ENCODE peak calls at places on chromosomes 1 and 21, in nine cellular contexts. One of them, this sample, is unnamed.

GRCh38 chr1:56658254-56658653 is 13.1 kb downstream of the PRKAA2 start:
- DNase-seq in heart right ventricle: no peak
- DNase-seq in astrocyte of the spinal cord: no peak
- DNase-seq in IMR-90: no peak
- DNase-seq in lower lobe of right lung: no peak
- DNase-seq in CD8-positive, alpha-beta T cell: no peak
- DNase-seq in H1: no peak
- DNase-seq in MM.1S: no peak
- DNase-seq in fibroblast of the aortic adventitia: no peak
- DNase-seq in this sample: no peak

GRCh38 chr1:20731057-20731991 is 1.2 kb downstream of the SH2D5 start:
- DNase-seq in IMR-90: no peak
- DNase-seq in MM.1S: no peak
- DNase-seq in lower lobe of right lung: no peak
- DNase-seq in heart right ventricle: no peak
- DNase-seq in fibroblast of the aortic adventitia: no peak
- DNase-seq in CD8-positive, alpha-beta T cell: no peak
- DNase-seq in H1: no peak
- DNase-seq in astrocyte of the spinal cord: no peak
- DNase-seq in this sample: no peak

GRCh38 chr1:24364975-24365678 is 46.0 kb downstream of the GRHL3 start:
- DNase-seq in CD8-positive, alpha-beta T cell: no peak
- DNase-seq in IMR-90: peak; percentile 95
- DNase-seq in astrocyte of the spinal cord: peak; percentile 91
- DNase-seq in MM.1S: no peak
- DNase-seq in heart right ventricle: no peak
- DNase-seq in fibroblast of the aortic adventitia: peak; percentile 91
- DNase-seq in H1: no peak
- DNase-seq in lower lobe of right lung: no peak
- DNase-seq in this sample: no peak

GRCh38 chr21:36551326-36551725 is 71.4 kb upstream of the CLDN14 start:
- DNase-seq in CD8-positive, alpha-beta T cell: no peak
- DNase-seq in MM.1S: no peak
- DNase-seq in H1: no peak
- DNase-seq in lower lobe of right lung: no peak
- DNase-seq in fibroblast of the aortic adventitia: no peak
- DNase-seq in astrocyte of the spinal cord: no peak
- DNase-seq in IMR-90: no peak
- DNase-seq in heart right ventricle: no peak
- DNase-seq in this sample: no peak

GRCh38 chr1:195637474-195637873 is 970.8 kb downstream of the KCNT2 start:
- DNase-seq in lower lobe of right lung: no peak
- DNase-seq in astrocyte of the spinal cord: no peak
- DNase-seq in fibroblast of the aortic adventitia: no peak
- DNase-seq in IMR-90: peak; percentile 28
- DNase-seq in heart right ventricle: no peak
- DNase-seq in MM.1S: no peak
- DNase-seq in CD8-positive, alpha-beta T cell: no peak
- DNase-seq in H1: no peak
- DNase-seq in this sample: no peak

GRCh38 chr1:53689736-53690401 is 49.1 kb downstream of the GLIS1 start:
- DNase-seq in astrocyte of the spinal cord: no peak
- DNase-seq in lower lobe of right lung: no peak
- DNase-seq in heart right ventricle: no peak
- DNase-seq in IMR-90: no peak
- DNase-seq in H1: no peak
- DNase-seq in fibroblast of the aortic adventitia: no peak
- DNase-seq in CD8-positive, alpha-beta T cell: no peak
- DNase-seq in MM.1S: no peak
- DNase-seq in this sample: no peak

GRCh38 chr1:24713176-24713575 is 32.1 kb upstream of the CLIC4 start:
- DNase-seq in H1: no peak
- DNase-seq in lower lobe of right lung: no peak
- DNase-seq in IMR-90: no peak
- DNase-seq in fibroblast of the aortic adventitia: peak; percentile 65
- DNase-seq in MM.1S: no peak
- DNase-seq in heart right ventricle: no peak
- DNase-seq in astrocyte of the spinal cord: no peak
- DNase-seq in CD8-positive, alpha-beta T cell: no peak
- DNase-seq in this sample: no peak

GRCh38 chr1:88892146-88892877 is 945 bp upstream of the GTF2B start:
- DNase-seq in MM.1S: peak; percentile 16
- DNase-seq in H1: no peak
- DNase-seq in CD8-positive, alpha-beta T cell: no peak
- DNase-seq in IMR-90: peak; percentile 56
- DNase-seq in fibroblast of the aortic adventitia: peak; percentile 72
- DNase-seq in astrocyte of the spinal cord: peak; percentile 60
- DNase-seq in lower lobe of right lung: no peak
- DNase-seq in heart right ventricle: no peak
- DNase-seq in this sample: peak; percentile 26

GRCh38 chr1:232589111-232589808 is 40.7 kb downstream of the SIPA1L2 start:
- DNase-seq in H1: no peak
- DNase-seq in MM.1S: no peak
- DNase-seq in fibroblast of the aortic adventitia: peak; percentile 59
- DNase-seq in astrocyte of the spinal cord: no peak
- DNase-seq in CD8-positive, alpha-beta T cell: no peak
- DNase-seq in IMR-90: no peak
- DNase-seq in heart right ventricle: no peak
- DNase-seq in lower lobe of right lung: no peak
- DNase-seq in this sample: no peak

GRCh38 chr1:232463226-232463625 is 166.7 kb downstream of the SIPA1L2 start:
- DNase-seq in H1: no peak
- DNase-seq in CD8-positive, alpha-beta T cell: no peak
- DNase-seq in heart right ventricle: no peak
- DNase-seq in IMR-90: peak; percentile 61
- DNase-seq in astrocyte of the spinal cord: peak; percentile 45
- DNase-seq in lower lobe of right lung: no peak
- DNase-seq in fibroblast of the aortic adventitia: peak; percentile 35
- DNase-seq in MM.1S: no peak
- DNase-seq in this sample: no peak

GRCh38 chr1:11052839-11053757 is 6.1 kb upstream of the MASP2 start:
- DNase-seq in lower lobe of right lung: peak; percentile 42
- DNase-seq in fibroblast of the aortic adventitia: no peak
- DNase-seq in heart right ventricle: no peak
- DNase-seq in astrocyte of the spinal cord: no peak
- DNase-seq in CD8-positive, alpha-beta T cell: no peak
- DNase-seq in IMR-90: no peak
- DNase-seq in H1: no peak
- DNase-seq in MM.1S: peak; percentile 32
- DNase-seq in this sample: no peak
- TF ChIP-seq CTCF in lower lobe of right lung: no peak
- TF ChIP-seq CTCF in fibroblast of the aortic adventitia: no peak
- TF ChIP-seq CTCF in heart right ventricle: no peak
- TF ChIP-seq CTCF in astrocyte of the spinal cord: no peak
- TF ChIP-seq CTCF in CD8-positive, alpha-beta T cell: no peak
- TF ChIP-seq CTCF in IMR-90: no peak
- TF ChIP-seq CTCF in H1: no peak
- TF ChIP-seq CTCF in MM.1S: no peak
- TF ChIP-seq CTCF in this sample: no peak

DNA sequence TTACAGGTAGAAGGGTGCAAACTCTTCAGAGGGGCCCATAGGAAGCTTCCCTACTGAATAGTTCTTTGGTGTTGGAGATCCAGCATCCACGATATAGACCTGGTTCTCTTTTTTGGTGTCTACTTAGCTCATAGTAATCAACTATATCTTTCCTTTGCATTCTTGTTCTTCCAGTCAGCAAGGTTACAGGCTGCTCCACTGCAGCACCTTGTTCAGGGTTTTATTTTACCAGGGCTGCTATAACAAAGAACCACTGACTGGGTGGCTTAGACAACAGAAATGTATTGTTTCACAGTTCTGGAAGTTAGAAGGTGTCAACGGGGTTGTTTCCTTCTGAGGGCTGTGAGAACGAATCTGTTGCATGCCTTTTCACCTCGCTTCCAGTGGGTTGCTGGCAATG is 136.3 kb downstream of the CLEC20A start:
- DNase-seq in astrocyte of the spinal cord: no peak
- DNase-seq in IMR-90: no peak
- DNase-seq in lower lobe of right lung: no peak
- DNase-seq in H1: no peak
- DNase-seq in heart right ventricle: no peak
- DNase-seq in CD8-positive, alpha-beta T cell: no peak
- DNase-seq in fibroblast of the aortic adventitia: no peak
- DNase-seq in MM.1S: no peak
- DNase-seq in this sample: no peak
- TF ChIP-seq CTCF in astrocyte of the spinal cord: no peak
- TF ChIP-seq CTCF in IMR-90: no peak
- TF ChIP-seq CTCF in lower lobe of right lung: no peak
- TF ChIP-seq CTCF in H1: no peak
- TF ChIP-seq CTCF in heart right ventricle: no peak
- TF ChIP-seq CTCF in CD8-positive, alpha-beta T cell: no peak
- TF ChIP-seq CTCF in fibroblast of the aortic adventitia: no peak
- TF ChIP-seq CTCF in MM.1S: no peak
- TF ChIP-seq CTCF in this sample: no peak

DNA sequence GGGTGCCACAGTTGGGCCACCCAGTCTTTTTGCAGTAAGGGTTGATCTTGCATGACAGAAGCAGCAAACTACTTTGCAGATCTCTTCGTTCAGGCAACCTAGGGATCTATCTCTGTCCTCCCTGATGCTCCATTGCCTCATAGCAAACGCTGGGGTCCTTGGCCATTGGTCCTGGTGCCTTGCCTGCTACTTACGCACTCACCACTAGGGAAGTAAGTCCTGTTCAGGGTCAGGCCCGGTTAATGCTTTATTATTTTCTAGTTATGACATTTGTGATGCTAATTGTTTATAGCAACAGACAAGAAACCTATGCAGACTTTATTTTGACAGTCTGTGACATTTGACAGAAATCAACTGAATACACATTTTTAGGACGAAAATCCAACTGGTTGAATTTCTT is 326.5 kb upstream of the FMN2 start:
- DNase-seq in H1: no peak
- DNase-seq in IMR-90: no peak
- DNase-seq in astrocyte of the spinal cord: no peak
- DNase-seq in CD8-positive, alpha-beta T cell: no peak
- DNase-seq in fibroblast of the aortic adventitia: no peak
- DNase-seq in heart right ventricle: no peak
- DNase-seq in lower lobe of right lung: no peak
- DNase-seq in MM.1S: no peak
- DNase-seq in this sample: no peak
- TF ChIP-seq CTCF in H1: peak; percentile 1
- TF ChIP-seq CTCF in IMR-90: no peak
- TF ChIP-seq CTCF in astrocyte of the spinal cord: no peak
- TF ChIP-seq CTCF in CD8-positive, alpha-beta T cell: no peak
- TF ChIP-seq CTCF in fibroblast of the aortic adventitia: no peak
- TF ChIP-seq CTCF in heart right ventricle: no peak
- TF ChIP-seq CTCF in lower lobe of right lung: no peak
- TF ChIP-seq CTCF in MM.1S: no peak
- TF ChIP-seq CTCF in this sample: peak; percentile 31

GRCh38 chr1:185695299-185695698 is 38.9 kb upstream of the HMCN1 start:
- DNase-seq in CD8-positive, alpha-beta T cell: no peak
- DNase-seq in lower lobe of right lung: no peak
- DNase-seq in astrocyte of the spinal cord: no peak
- DNase-seq in fibroblast of the aortic adventitia: no peak
- DNase-seq in H1: no peak
- DNase-seq in IMR-90: no peak
- DNase-seq in MM.1S: peak; percentile 42
- DNase-seq in heart right ventricle: no peak
- DNase-seq in this sample: no peak
- TF ChIP-seq CTCF in CD8-positive, alpha-beta T cell: peak; percentile 29
- TF ChIP-seq CTCF in lower lobe of right lung: no peak
- TF ChIP-seq CTCF in astrocyte of the spinal cord: peak; percentile 8
- TF ChIP-seq CTCF in fibroblast of the aortic adventitia: peak; percentile 14
- TF ChIP-seq CTCF in H1: no peak
- TF ChIP-seq CTCF in IMR-90: peak; percentile 20
- TF ChIP-seq CTCF in MM.1S: peak; percentile 30
- TF ChIP-seq CTCF in heart right ventricle: peak; percentile 24
- TF ChIP-seq CTCF in this sample: peak; percentile 45

DNA sequence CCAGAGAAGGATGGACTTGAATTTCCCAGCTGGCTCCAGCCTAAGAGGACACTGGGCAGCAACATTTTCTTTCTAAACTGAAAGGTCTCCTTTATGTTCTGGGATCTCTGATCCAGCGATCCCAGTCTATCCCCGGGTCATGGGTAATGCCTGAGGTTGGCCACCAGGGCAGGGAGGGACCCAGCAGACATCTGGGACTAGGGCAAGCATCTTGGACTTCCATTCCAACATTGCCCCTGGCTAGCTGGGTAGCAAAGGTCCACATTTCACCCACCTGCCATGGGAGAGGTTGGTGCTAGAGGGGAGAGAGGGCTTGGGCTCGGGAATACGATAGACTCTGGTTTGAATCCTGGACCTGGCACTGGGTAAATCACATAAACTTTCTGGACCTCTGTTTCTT is 84.6 kb downstream of the LRRN2 start:
- DNase-seq in IMR-90: no peak
- DNase-seq in MM.1S: no peak
- DNase-seq in CD8-positive, alpha-beta T cell: no peak
- DNase-seq in lower lobe of right lung: no peak
- DNase-seq in heart right ventricle: no peak
- DNase-seq in H1: no peak
- DNase-seq in astrocyte of the spinal cord: no peak
- DNase-seq in fibroblast of the aortic adventitia: no peak
- DNase-seq in this sample: peak; percentile 24
- TF ChIP-seq CTCF in IMR-90: no peak
- TF ChIP-seq CTCF in MM.1S: no peak
- TF ChIP-seq CTCF in CD8-positive, alpha-beta T cell: no peak
- TF ChIP-seq CTCF in lower lobe of right lung: no peak
- TF ChIP-seq CTCF in heart right ventricle: no peak
- TF ChIP-seq CTCF in H1: peak; percentile 48
- TF ChIP-seq CTCF in astrocyte of the spinal cord: no peak
- TF ChIP-seq CTCF in fibroblast of the aortic adventitia: peak; percentile 32
- TF ChIP-seq CTCF in this sample: peak; percentile 29

GRCh38 chr1:85576256-85576641 is 4.3 kb upstream of the CCN1 start:
- DNase-seq in MM.1S: no peak
- DNase-seq in astrocyte of the spinal cord: no peak
- DNase-seq in IMR-90: no peak
- DNase-seq in CD8-positive, alpha-beta T cell: no peak
- DNase-seq in heart right ventricle: no peak
- DNase-seq in H1: no peak
- DNase-seq in fibroblast of the aortic adventitia: peak; percentile 89
- DNase-seq in lower lobe of right lung: no peak
- DNase-seq in this sample: no peak

GRCh38 chr1:85575363-85575995 is 5.1 kb upstream of the CCN1 start:
- DNase-seq in fibroblast of the aortic adventitia: peak; percentile 31
- DNase-seq in CD8-positive, alpha-beta T cell: no peak
- DNase-seq in H1: no peak
- DNase-seq in lower lobe of right lung: no peak
- DNase-seq in IMR-90: no peak
- DNase-seq in heart right ventricle: no peak
- DNase-seq in MM.1S: no peak
- DNase-seq in astrocyte of the spinal cord: no peak
- DNase-seq in this sample: no peak

GRCh38 chr1:85577421-85578320 is 2.9 kb upstream of the CCN1 start:
- DNase-seq in fibroblast of the aortic adventitia: no peak
- DNase-seq in IMR-90: no peak
- DNase-seq in heart right ventricle: peak; percentile 42
- DNase-seq in H1: no peak
- DNase-seq in MM.1S: no peak
- DNase-seq in astrocyte of the spinal cord: no peak
- DNase-seq in lower lobe of right lung: no peak
- DNase-seq in CD8-positive, alpha-beta T cell: no peak
- DNase-seq in this sample: peak; percentile 45

GRCh38 chr1:85578321-85579295 is 2.0 kb upstream of the CCN1 start:
- DNase-seq in lower lobe of right lung: no peak
- DNase-seq in fibroblast of the aortic adventitia: peak; percentile 98
- DNase-seq in H1: no peak
- DNase-seq in IMR-90: peak; percentile 98
- DNase-seq in astrocyte of the spinal cord: peak; percentile 97
- DNase-seq in CD8-positive, alpha-beta T cell: no peak
- DNase-seq in heart right ventricle: no peak
- DNase-seq in MM.1S: no peak
- DNase-seq in this sample: no peak

GRCh38 chr1:85576642-85577420 is 3.7 kb upstream of the CCN1 start:
- DNase-seq in heart right ventricle: peak; percentile 92
- DNase-seq in MM.1S: peak; percentile 70
- DNase-seq in astrocyte of the spinal cord: peak; percentile 94
- DNase-seq in IMR-90: peak; percentile 88
- DNase-seq in fibroblast of the aortic adventitia: peak; percentile 85
- DNase-seq in CD8-positive, alpha-beta T cell: no peak
- DNase-seq in H1: no peak
- DNase-seq in lower lobe of right lung: peak; percentile 87
- DNase-seq in this sample: peak; percentile 93
- TF ChIP-seq CTCF in heart right ventricle: peak; percentile 72
- TF ChIP-seq CTCF in MM.1S: peak; percentile 63
- TF ChIP-seq CTCF in astrocyte of the spinal cord: peak; percentile 56
- TF ChIP-seq CTCF in IMR-90: peak; percentile 64
- TF ChIP-seq CTCF in fibroblast of the aortic adventitia: peak; percentile 37
- TF ChIP-seq CTCF in CD8-positive, alpha-beta T cell: no peak
- TF ChIP-seq CTCF in H1: peak; percentile 69
- TF ChIP-seq CTCF in lower lobe of right lung: peak; percentile 79
- TF ChIP-seq CTCF in this sample: peak; percentile 89

This sample was measured in endothelial cell.